ENCODE peak calls at places on chromosomes 3 and 15, in ten cellular contexts. P is progenitor cell of endocrine pancreas, V is AG10803, J is uterus, O is tibial nerve, W is right atrium auricular region, S is GM12865, I is fibroblast of lung, E is HCT116, X is lower leg skin. K is an unnamed sample.

GRCh38 chr15:28131946-28132345 is 32.8 kb upstream of the OCA2 start:
- DNase-seq in P (no peak), V (no peak), J (no peak), O (no peak), W (peak; percentile 32), S (no peak), I (no peak), E (no peak), X (peak; percentile 79), K (no peak)

GRCh38 chr15:42385206-42385979 is 26.1 kb downstream of the CAPN3 start:
- DNase-seq in P (peak; percentile 38), V (peak; percentile 22), J (no peak), O (no peak), W (no peak), S (peak; percentile 59), I (peak; percentile 23), E (peak; percentile 35), X (peak; percentile 52), K (no peak)

GRCh38 chr3:111538687-111539086 is 3.3 kb upstream of the CD96 start:
- DNase-seq in P (no peak), V (no peak), J (no peak), O (no peak), W (no peak), S (peak; percentile 15), I (peak; percentile 78), E (no peak), X (no peak), K (no peak)

GRCh38 chr3:31077021-31077601 is 182.7 kb upstream of the GADL1 start:
- DNase-seq in P (no peak), V (peak; percentile 79), J (no peak), O (no peak), W (no peak), S (peak; percentile 7), I (peak; percentile 97), E (peak; percentile 80), X (no peak), K (no peak)

GRCh38 chr3:155983834-155984474 is 113.5 kb downstream of the GMPS start:
- DNase-seq in P (no peak), V (no peak), J (no peak), O (no peak), W (no peak), S (no peak), I (peak; percentile 20), E (no peak), X (no peak), K (no peak)

GRCh38 chr3:187742351-187743171 is 2.7 kb downstream of the BCL6 start:
- DNase-seq in P (no peak), V (no peak), J (peak; percentile 72), O (peak; percentile 66), W (no peak), S (no peak), I (peak; percentile 57), E (no peak), X (peak; percentile 89), K (no peak)

GRCh38 chr3:39148116-39149058 is 5.0 kb downstream of the CSRNP1 start:
- DNase-seq in P (no peak), V (peak; percentile 33), J (no peak), O (no peak), W (peak; percentile 57), S (peak; percentile 89), I (peak; percentile 58), E (no peak), X (peak; percentile 82), K (no peak)

GRCh38 chr15:48090666-48091065 is 30.1 kb upstream of the SLC24A5 start:
- DNase-seq in P (no peak), V (no peak), J (no peak), O (no peak), W (no peak), S (no peak), I (no peak), E (no peak), X (no peak), K (no peak)

GRCh38 chr3:9946112-9947024 is 5.8 kb downstream of the PRRT3 start:
- DNase-seq in P (peak; percentile 71), V (peak; percentile 86), J (peak; percentile 89), O (peak; percentile 66), W (peak; percentile 87), S (no peak), I (peak; percentile 89), E (peak; percentile 80), X (peak; percentile 96), K (peak; percentile 97)

GRCh38 chr3:194985031-194985578 is 285.9 kb downstream of the XXYLT1 start:
- DNase-seq in P (no peak), V (peak; percentile 82), J (peak; percentile 54), O (peak; percentile 23), W (peak; percentile 77), S (no peak), I (peak; percentile 66), E (peak; percentile 27), X (peak; percentile 92), K (peak; percentile 79)

GRCh38 chr3:65873028-65873427 is 165.7 kb downstream of the MAGI1 start:
- DNase-seq in P (no peak), V (peak; percentile 7), J (no peak), O (no peak), W (no peak), S (no peak), I (no peak), E (no peak), X (no peak), K (no peak)

GRCh38 chr3:109275702-109276293 is 40.5 kb downstream of the DPPA2 start:
- DNase-seq in P (peak; percentile 14), V (peak; percentile 22), J (no peak), O (no peak), W (no peak), S (peak; percentile 1), I (peak; percentile 43), E (peak; percentile 44), X (no peak), K (no peak)

GRCh38 chr3:57757642-57758297 is 1.7 kb downstream of the SLMAP start:
- DNase-seq in P (peak; percentile 13), V (no peak), J (no peak), O (no peak), W (peak; percentile 58), S (peak; percentile 10), I (peak; percentile 47), E (no peak), X (no peak), K (no peak)

GRCh38 chr3:99626415-99626788 is 12.0 kb upstream of the COL8A1 start:
- DNase-seq in P (no peak), V (no peak), J (no peak), O (no peak), W (no peak), S (peak; percentile 81), I (no peak), E (no peak), X (no peak), K (no peak)

GRCh38 chr15:73753250-73754130 is at the start of gene INSYN1:
- DNase-seq in P (peak; percentile 36), V (peak; percentile 48), J (peak; percentile 37), O (no peak), W (no peak), S (no peak), I (peak; percentile 54), E (no peak), X (peak; percentile 90), K (no peak)

GRCh38 chr3:172140499-172141391 is 101.4 kb downstream of the FNDC3B start:
- DNase-seq in P (no peak), V (peak; percentile 93), J (peak; percentile 65), O (peak; percentile 44), W (no peak), S (no peak), I (peak; percentile 98), E (no peak), X (no peak), K (no peak)
- TF ChIP-seq CTCF in P (no peak), V (no peak), J (no peak), O (no peak), W (no peak), S (no peak), I (no peak), E (no peak), X (no peak), K (no peak)

DNA sequence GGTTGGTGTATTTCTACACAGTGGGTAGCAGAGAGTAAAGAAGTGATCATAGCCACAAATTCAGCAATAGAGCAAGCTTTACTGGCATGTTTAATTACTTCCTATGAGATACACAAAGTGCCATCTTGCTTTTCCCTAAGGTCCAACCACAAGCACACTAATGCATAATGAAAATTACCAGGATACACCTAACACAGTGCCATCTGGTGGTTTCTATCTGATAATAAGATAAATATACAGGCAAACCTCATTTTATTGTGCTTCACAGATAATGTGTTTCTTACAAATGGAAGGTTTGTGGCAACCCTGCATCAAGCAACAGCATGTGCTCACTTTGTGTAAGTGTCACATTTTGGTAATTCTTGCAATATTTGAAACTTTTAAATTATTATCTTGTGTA is 223.0 kb downstream of the NSUN3 start:
- DNase-seq in P (no peak), V (peak; percentile 9), J (no peak), O (no peak), W (no peak), S (no peak), I (peak; percentile 18), E (no peak), X (no peak), K (no peak)
- TF ChIP-seq CTCF in P (peak; percentile 22), V (peak; percentile 36), J (no peak), O (peak; percentile 25), W (no peak), S (no peak), I (no peak), E (no peak), X (no peak), K (peak; percentile 50)

DNA sequence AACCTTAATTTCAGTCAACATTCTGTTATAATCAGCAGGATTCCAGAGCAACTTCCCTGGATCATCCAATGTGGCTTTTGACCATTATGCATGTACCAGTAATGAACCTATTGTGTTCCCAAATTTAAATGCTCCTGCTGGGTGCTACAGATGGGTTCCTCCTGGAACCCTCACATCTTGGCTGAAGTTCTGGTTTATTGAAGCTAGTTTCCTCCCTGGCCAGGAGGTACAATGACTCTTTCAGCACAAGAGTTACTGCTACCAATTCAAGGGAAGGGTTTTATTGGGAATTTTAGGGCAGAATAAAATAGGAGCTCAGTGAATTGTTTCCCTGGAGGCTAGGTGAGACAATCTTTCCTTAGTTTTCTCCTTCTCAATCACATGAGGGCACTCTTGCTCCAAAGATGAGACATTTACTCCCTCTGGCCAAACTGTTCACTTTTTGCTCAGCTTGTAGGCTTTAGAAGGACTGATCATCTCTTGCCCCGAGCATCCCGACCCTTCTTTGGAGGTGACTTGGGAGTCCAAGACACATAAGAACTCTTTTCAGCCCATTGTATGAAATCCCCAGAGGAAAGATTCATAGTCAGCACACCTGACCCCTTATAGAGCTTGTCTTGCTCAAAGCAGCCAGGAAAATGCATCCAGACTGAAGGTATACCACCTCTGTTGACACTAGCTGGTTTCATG is 8.8 kb upstream of the NPHP3 start:
- DNase-seq in P (no peak), V (peak; percentile 67), J (no peak), O (no peak), W (no peak), S (peak; percentile 42), I (peak; percentile 44), E (no peak), X (no peak), K (no peak)
- TF ChIP-seq CTCF in P (peak; percentile 65), V (peak; percentile 70), J (peak; percentile 30), O (peak; percentile 36), W (no peak), S (peak; percentile 43), I (peak; percentile 42), E (peak; percentile 14), X (no peak), K (peak; percentile 79)

DNA sequence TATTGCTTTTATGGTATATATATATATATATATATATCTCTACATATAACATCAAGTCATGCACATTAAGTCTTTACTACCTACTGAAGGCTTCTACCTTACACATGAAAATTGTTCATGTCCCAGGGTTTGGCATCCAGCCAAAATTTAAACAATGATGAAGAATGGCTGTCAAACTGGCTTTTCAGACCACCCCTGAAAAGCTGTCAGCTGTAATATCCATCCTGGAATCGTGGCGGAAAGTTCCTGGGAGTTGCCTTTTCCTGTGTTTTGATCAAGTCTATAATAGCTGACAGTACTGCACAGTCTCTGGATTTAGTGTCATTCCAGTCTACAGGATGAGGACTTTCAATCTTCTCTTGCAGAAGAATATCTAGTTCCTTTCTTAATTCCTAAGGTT is 48.3 kb downstream of the DHX36 start:
- DNase-seq in P (no peak), V (no peak), J (no peak), O (no peak), W (no peak), S (no peak), I (no peak), E (no peak), X (no peak), K (no peak)
- TF ChIP-seq CTCF in P (no peak), V (no peak), J (no peak), O (no peak), W (no peak), S (no peak), I (no peak), E (no peak), X (no peak), K (no peak)